ENCODE peak calls at places on chromosomes 1 and 21, in four cellular contexts. Q is A549, T is GM12878, X is K562. J is an unnamed sample.

GRCh38 chr1:49229555-49229954 is 452.9 kb upstream of the BEND5 start:
- DNase-seq in Q (no peak), T (no peak), X (no peak), J (no peak)

GRCh38 chr1:94418664-94419655 is 771 bp downstream of the ABCD3 start:
- DNase-seq in Q (peak), T (no peak), X (peak), J (peak)

GRCh38 chr21:38669186-38669585 is 136.5 kb upstream of the ETS2 start:
- DNase-seq in X (peak), T (no peak), Q (peak), J (peak)

GRCh38 chr1:25549273-25550154 is 6.1 kb downstream of the LDLRAP1 start:
- DNase-seq in X (peak), T (peak), Q (no peak), J (peak)

GRCh38 chr1:41428736-41429640 is 55.5 kb downstream of the EDN2 start:
- DNase-seq in X (peak), Q (no peak), T (no peak), J (no peak)

GRCh38 chr1:43452789-43453441 is 816 bp downstream of the HYI start:
- DNase-seq in Q (no peak), T (no peak), X (peak), J (peak)

GRCh38 chr1:48777219-48777895 is 666 bp upstream of the BEND5 start:
- DNase-seq in Q (no peak), X (no peak), T (no peak), J (no peak)

GRCh38 chr1:17565551-17565971 is 26.1 kb downstream of the ARHGEF10L start:
- DNase-seq in X (no peak), Q (no peak), T (no peak), J (no peak)

GRCh38 chr21:26652891-26653290 is 79.8 kb upstream of the CYYR1 start:
- DNase-seq in Q (no peak), T (no peak), X (no peak), J (no peak)

GRCh38 chr1:211589782-211590721 is 11.1 kb upstream of the SLC30A1 start:
- DNase-seq in X (peak), Q (no peak), T (no peak), J (peak)

GRCh38 chr1:59485171-59485570 is 188.3 kb downstream of the FGGY start:
- DNase-seq in Q (no peak), X (no peak), T (no peak), J (no peak)

GRCh38 chr1:70072239-70072751 is 133.1 kb downstream of the LRRC40 start:
- DNase-seq in T (no peak), X (no peak), Q (no peak), J (peak)

GRCh38 chr1:183544598-183545297 is 45.5 kb downstream of the NCF2 start:
- DNase-seq in X (no peak), Q (no peak), T (no peak), J (no peak)

GRCh38 chr1:33875857-33876256 is 12.0 kb downstream of the HMGB4 start:
- DNase-seq in T (no peak), Q (no peak), X (no peak), J (no peak)

GRCh38 chr1:200029624-200030074 is 2.1 kb downstream of the NR5A2 start:
- DNase-seq in Q (no peak), X (no peak), T (no peak), J (no peak)

GRCh38 chr1:55542901-55543504 is 327.8 kb upstream of the USP24 start:
- DNase-seq in T (no peak), Q (no peak), X (no peak), J (peak)

GRCh38 chr1:200890818-200891773 is 3.6 kb upstream of the INAVA start:
- DNase-seq in Q (peak), T (no peak), X (no peak), J (peak)

GRCh38 chr1:63635681-63636080 is 42.5 kb downstream of the PGM1 start:
- DNase-seq in T (no peak), Q (no peak), X (no peak), J (peak)

GRCh38 chr1:101483982-101484381 is 247.2 kb downstream of the S1PR1 start:
- DNase-seq in X (no peak), Q (no peak), T (no peak), J (no peak)

GRCh38 chr1:83673287-83673686 is 325.6 kb downstream of the TTLL7 start:
- DNase-seq in T (no peak), X (no peak), Q (no peak), J (no peak)

GRCh38 chr1:234745844-234746797 is 136.1 kb upstream of the IRF2BP2 start:
- DNase-seq in T (no peak), Q (no peak), X (peak), J (peak)
- TF ChIP-seq ELK1 in T (no peak), Q (no peak), X (no peak), J (no peak)

GRCh38 chr1:5992814-5993552 is 758 bp upstream of the NPHP4 start:
- DNase-seq in X (peak), Q (no peak), T (no peak), J (no peak)
- TF ChIP-seq RCOR1 in X (peak), Q (no peak), T (no peak), J (no peak)

GRCh38 chr1:2090216-2090890 is 40.1 kb downstream of the PRKCZ start:
- DNase-seq in Q (no peak), T (no peak), X (no peak), J (no peak)

GRCh38 chr1:2093636-2094035 is 43.4 kb downstream of the PRKCZ start:
- DNase-seq in T (no peak), X (no peak), Q (no peak), J (no peak)

GRCh38 chr1:2093055-2093454 is 42.8 kb downstream of the PRKCZ start:
- DNase-seq in Q (no peak), T (no peak), X (no peak), J (no peak)

GRCh38 chr1:2089051-2089450 is 38.8 kb downstream of the PRKCZ start:
- DNase-seq in X (no peak), Q (no peak), T (no peak), J (no peak)

GRCh38 chr1:2091611-2092604 is 41.7 kb downstream of the PRKCZ start:
- DNase-seq in X (peak), Q (no peak), T (no peak), J (no peak)
- TF ChIP-seq ELK1 in X (no peak), Q (no peak), T (no peak), J (no peak)

GRCh38 chr1:160251687-160252526 is 10.4 kb downstream of the DCAF8 start:
- DNase-seq in Q (peak), X (peak), T (peak), J (peak)
- TF ChIP-seq RCOR1 in Q (no peak), X (no peak), T (no peak), J (no peak)

GRCh38 chr1:167611983-167612382 is 18.0 kb upstream of the RCSD1 start:
- DNase-seq in X (no peak), T (no peak), Q (no peak), J (no peak)
- TF ChIP-seq ELK1 in X (no peak), T (no peak), Q (no peak), J (no peak)